ENCODE peak calls at places on chromosome 2, in five cellular contexts. P is GM12878; X is activated CD8-positive, alpha-beta T cell treated with anti-CD3 and anti-CD28 coated beads for 36 hours; B is GM20000; I is kidney epithelial cell. W is an unnamed sample.

GRCh38 chr2:207974214-207974600 is 51.1 kb downstream of the PLEKHM3 start:
- DNase-seq in P (no peak), B (no peak), I (no peak), X (no peak), W (no peak)

GRCh38 chr2:213284105-213285090 is at the start of gene SPAG16:
- DNase-seq in I (peak), P (peak), B (peak), X (peak), W (peak)

GRCh38 chr2:24206242-24206641 is 31.4 kb downstream of the FAM228A start:
- DNase-seq in P (no peak), I (no peak), X (no peak), B (no peak), W (no peak)

GRCh38 chr2:145394181-145394580 is 874.3 kb upstream of the ZEB2 start:
- DNase-seq in P (no peak), I (no peak), X (no peak), B (no peak), W (no peak)

GRCh38 chr2:176683565-176684210 is 414.4 kb downstream of the MTX2 start:
- DNase-seq in B (no peak), I (no peak), P (no peak), X (no peak), W (no peak)

GRCh38 chr2:241811209-241811951 is 2.4 kb downstream of the NEU4 start:
- DNase-seq in I (no peak), P (no peak), B (peak), X (no peak), W (no peak)

GRCh38 chr2:119106301-119106897 is 52.2 kb downstream of the C1QL2 start:
- DNase-seq in B (no peak), I (no peak), X (peak), P (no peak), W (no peak)

GRCh38 chr2:238513346-238513745 is 86.6 kb downstream of the ASB1 start:
- DNase-seq in I (no peak), X (peak), P (no peak), B (peak), W (no peak)

GRCh38 chr2:80852808-80853139 is 548.2 kb upstream of the LRRTM1 start:
- DNase-seq in X (no peak), I (no peak), P (no peak), B (no peak), W (no peak)

GRCh38 chr2:54122939-54123338 is 7.5 kb downstream of the ACYP2 start:
- DNase-seq in B (no peak), I (no peak), P (no peak), X (no peak), W (no peak)

GRCh38 chr2:105888625-105889024 is 143.9 kb downstream of the NCK2 start:
- DNase-seq in P (no peak), B (no peak), X (peak), I (no peak), W (no peak)

GRCh38 chr2:239674981-239675855 is 274.4 kb upstream of the HDAC4 start:
- DNase-seq in B (no peak), I (no peak), X (no peak), P (no peak), W (no peak)

GRCh38 chr2:94994914-94995236 is 30.6 kb upstream of the MAL start:
- DNase-seq in P (no peak), X (no peak), I (no peak), B (no peak), W (no peak)